ENCODE peak calls at places on chromosomes 16 and 17, in six cellular contexts. One of them, this sample, is unnamed.

GRCh38 chr16:80606221-80606766 is 65.5 kb downstream of the DYNLRB2 start:
- DNase-seq in lung: no peak
- DNase-seq in tibial nerve: no peak
- DNase-seq in activated B cell treated with CpG ODN at 0.5 μM for 24 hours: no peak
- DNase-seq in foreskin fibroblast: no peak
- DNase-seq in progenitor cell of endocrine pancreas: no peak
- DNase-seq in this sample: no peak

GRCh38 chr17:60390881-60391418 is 983 bp downstream of the USP32 start:
- DNase-seq in lung: no peak
- DNase-seq in progenitor cell of endocrine pancreas: no peak
- DNase-seq in activated B cell treated with CpG ODN at 0.5 μM for 24 hours: peak
- DNase-seq in tibial nerve: peak
- DNase-seq in foreskin fibroblast: no peak
- DNase-seq in this sample: no peak

GRCh38 chr17:61400058-61400785 is 579 bp downstream of the TBX2 start:
- DNase-seq in lung: no peak
- DNase-seq in progenitor cell of endocrine pancreas: no peak
- DNase-seq in activated B cell treated with CpG ODN at 0.5 μM for 24 hours: no peak
- DNase-seq in foreskin fibroblast: peak
- DNase-seq in tibial nerve: no peak
- DNase-seq in this sample: no peak

GRCh38 chr17:42179911-42180410 is 981 bp downstream of the KCNH4 start:
- DNase-seq in lung: no peak
- DNase-seq in tibial nerve: no peak
- DNase-seq in foreskin fibroblast: no peak
- DNase-seq in progenitor cell of endocrine pancreas: peak
- DNase-seq in activated B cell treated with CpG ODN at 0.5 μM for 24 hours: peak
- DNase-seq in this sample: no peak

GRCh38 chr17:35534694-35535093 is 2.8 kb downstream of the SLFN12L start:
- DNase-seq in lung: no peak
- DNase-seq in progenitor cell of endocrine pancreas: no peak
- DNase-seq in foreskin fibroblast: no peak
- DNase-seq in activated B cell treated with CpG ODN at 0.5 μM for 24 hours: no peak
- DNase-seq in tibial nerve: no peak
- DNase-seq in this sample: no peak

GRCh38 chr16:57333402-57333801 is 25.2 kb upstream of the CCL22 start:
- DNase-seq in foreskin fibroblast: no peak
- DNase-seq in activated B cell treated with CpG ODN at 0.5 μM for 24 hours: no peak
- DNase-seq in progenitor cell of endocrine pancreas: no peak
- DNase-seq in lung: no peak
- DNase-seq in tibial nerve: no peak
- DNase-seq in this sample: no peak

GRCh38 chr17:41717408-41718286 is 5.5 kb downstream of the GAST start:
- DNase-seq in lung: no peak
- DNase-seq in tibial nerve: no peak
- DNase-seq in foreskin fibroblast: no peak
- DNase-seq in progenitor cell of endocrine pancreas: no peak
- DNase-seq in activated B cell treated with CpG ODN at 0.5 μM for 24 hours: no peak
- DNase-seq in this sample: no peak

GRCh38 chr16:10765772-10766171 is 22.1 kb downstream of the NUBP1 start:
- DNase-seq in activated B cell treated with CpG ODN at 0.5 μM for 24 hours: peak
- DNase-seq in lung: no peak
- DNase-seq in tibial nerve: no peak
- DNase-seq in foreskin fibroblast: no peak
- DNase-seq in progenitor cell of endocrine pancreas: no peak
- DNase-seq in this sample: no peak

GRCh38 chr17:58006563-58006923 is 503 bp downstream of the SRSF1 start:
- DNase-seq in lung: peak
- DNase-seq in foreskin fibroblast: peak
- DNase-seq in tibial nerve: peak
- DNase-seq in activated B cell treated with CpG ODN at 0.5 μM for 24 hours: no peak
- DNase-seq in progenitor cell of endocrine pancreas: peak
- DNase-seq in this sample: no peak

GRCh38 chr16:15990902-15991301 is 41.5 kb downstream of the ABCC1 start:
- DNase-seq in foreskin fibroblast: no peak
- DNase-seq in lung: no peak
- DNase-seq in tibial nerve: no peak
- DNase-seq in progenitor cell of endocrine pancreas: no peak
- DNase-seq in activated B cell treated with CpG ODN at 0.5 μM for 24 hours: no peak
- DNase-seq in this sample: no peak
- TF ChIP-seq CTCF in foreskin fibroblast: no peak
- TF ChIP-seq CTCF in lung: no peak
- TF ChIP-seq CTCF in tibial nerve: no peak
- TF ChIP-seq CTCF in progenitor cell of endocrine pancreas: no peak
- TF ChIP-seq CTCF in activated B cell treated with CpG ODN at 0.5 μM for 24 hours: no peak
- TF ChIP-seq CTCF in this sample: no peak

GRCh38 chr16:67150058-67150832 is 553 bp downstream of the B3GNT9 start:
- DNase-seq in lung: no peak
- DNase-seq in progenitor cell of endocrine pancreas: no peak
- DNase-seq in activated B cell treated with CpG ODN at 0.5 μM for 24 hours: no peak
- DNase-seq in foreskin fibroblast: peak
- DNase-seq in tibial nerve: no peak
- DNase-seq in this sample: no peak
- TF ChIP-seq CTCF in lung: no peak
- TF ChIP-seq CTCF in progenitor cell of endocrine pancreas: no peak
- TF ChIP-seq CTCF in activated B cell treated with CpG ODN at 0.5 μM for 24 hours: no peak
- TF ChIP-seq CTCF in foreskin fibroblast: no peak
- TF ChIP-seq CTCF in tibial nerve: no peak
- TF ChIP-seq CTCF in this sample: no peak

GRCh38 chr17:51734462-51734861 is 424.1 kb downstream of the CA10 start:
- DNase-seq in lung: no peak
- DNase-seq in tibial nerve: peak
- DNase-seq in activated B cell treated with CpG ODN at 0.5 μM for 24 hours: no peak
- DNase-seq in foreskin fibroblast: no peak
- DNase-seq in progenitor cell of endocrine pancreas: no peak
- DNase-seq in this sample: no peak
- TF ChIP-seq CTCF in lung: no peak
- TF ChIP-seq CTCF in tibial nerve: no peak
- TF ChIP-seq CTCF in activated B cell treated with CpG ODN at 0.5 μM for 24 hours: no peak
- TF ChIP-seq CTCF in foreskin fibroblast: no peak
- TF ChIP-seq CTCF in progenitor cell of endocrine pancreas: peak
- TF ChIP-seq CTCF in this sample: peak

DNA sequence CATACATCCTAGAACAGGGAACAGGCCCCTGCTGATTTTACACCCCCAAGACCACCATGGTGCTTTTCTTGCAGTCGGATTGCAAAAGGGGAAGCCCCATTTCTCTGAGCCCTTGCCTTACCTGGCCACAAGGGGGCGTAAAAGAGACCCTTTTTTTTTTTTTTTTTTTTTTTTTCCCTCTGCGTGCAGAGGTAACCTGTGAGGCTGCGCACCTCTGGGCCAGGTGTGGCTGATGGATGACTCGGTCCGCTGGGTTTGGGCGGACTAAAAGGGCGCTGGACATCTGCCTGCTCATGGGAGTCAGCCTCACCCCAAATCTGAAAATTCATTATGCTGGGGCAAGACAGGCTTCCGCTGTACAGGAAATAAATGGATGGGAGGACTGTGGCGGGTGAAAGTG is 281.0 kb downstream of the CBLN1 start:
- DNase-seq in lung: no peak
- DNase-seq in progenitor cell of endocrine pancreas: no peak
- DNase-seq in activated B cell treated with CpG ODN at 0.5 μM for 24 hours: no peak
- DNase-seq in tibial nerve: no peak
- DNase-seq in foreskin fibroblast: no peak
- DNase-seq in this sample: no peak
- TF ChIP-seq CTCF in lung: no peak
- TF ChIP-seq CTCF in progenitor cell of endocrine pancreas: peak
- TF ChIP-seq CTCF in activated B cell treated with CpG ODN at 0.5 μM for 24 hours: no peak
- TF ChIP-seq CTCF in tibial nerve: peak
- TF ChIP-seq CTCF in foreskin fibroblast: peak
- TF ChIP-seq CTCF in this sample: peak

GRCh38 chr16:66247516-66248089 is 118.9 kb upstream of the CDH5 start:
- DNase-seq in foreskin fibroblast: no peak
- DNase-seq in progenitor cell of endocrine pancreas: no peak
- DNase-seq in lung: no peak
- DNase-seq in activated B cell treated with CpG ODN at 0.5 μM for 24 hours: no peak
- DNase-seq in tibial nerve: peak
- DNase-seq in this sample: no peak
- TF ChIP-seq CTCF in foreskin fibroblast: no peak
- TF ChIP-seq CTCF in progenitor cell of endocrine pancreas: no peak
- TF ChIP-seq CTCF in lung: no peak
- TF ChIP-seq CTCF in activated B cell treated with CpG ODN at 0.5 μM for 24 hours: no peak
- TF ChIP-seq CTCF in tibial nerve: no peak
- TF ChIP-seq CTCF in this sample: no peak

GRCh38 chr16:75099738-75100615 is 16.6 kb downstream of the LDHD start:
- DNase-seq in activated B cell treated with CpG ODN at 0.5 μM for 24 hours: no peak
- DNase-seq in foreskin fibroblast: no peak
- DNase-seq in lung: no peak
- DNase-seq in tibial nerve: no peak
- DNase-seq in progenitor cell of endocrine pancreas: no peak
- DNase-seq in this sample: no peak
- TF ChIP-seq CTCF in activated B cell treated with CpG ODN at 0.5 μM for 24 hours: no peak
- TF ChIP-seq CTCF in foreskin fibroblast: no peak
- TF ChIP-seq CTCF in lung: no peak
- TF ChIP-seq CTCF in tibial nerve: no peak
- TF ChIP-seq CTCF in progenitor cell of endocrine pancreas: no peak
- TF ChIP-seq CTCF in this sample: no peak

This sample was measured in D721Med.